ENCODE peak calls at places on chromosomes 7 and 10, in five cellular contexts. A is heart right ventricle, U is PC-3, Z is aorta, B is HepG2. V is an unnamed sample.

GRCh38 chr10:50567384-50567783 is 56.4 kb downstream of the SGMS1 start:
- ATAC-seq in A (no peak), U (no peak), Z (no peak), B (no peak), V (no peak)

GRCh38 chr7:35707422-35707821 is 12.5 kb upstream of the HERPUD2 start:
- ATAC-seq in A (no peak), U (peak), Z (no peak), B (no peak), V (no peak)

GRCh38 chr7:43234968-43235367 is 122.5 kb downstream of the HECW1 start:
- ATAC-seq in A (no peak), U (no peak), Z (no peak), B (no peak), V (no peak)

GRCh38 chr7:124191713-124192112 is 158.8 kb upstream of the TMEM229A start:
- ATAC-seq in A (peak), U (no peak), Z (no peak), B (no peak), V (no peak)

GRCh38 chr7:40194743-40195142 is 59.9 kb downstream of the SUGCT start:
- ATAC-seq in A (no peak), U (no peak), Z (no peak), B (no peak), V (peak)

GRCh38 chr10:92074126-92074887 is 150.7 kb downstream of the BTAF1 start:
- ATAC-seq in A (no peak), U (peak), Z (no peak), B (no peak), V (no peak)

GRCh38 chr7:157910446-157910845 is 573.6 kb downstream of the DNAJB6 start:
- ATAC-seq in A (no peak), U (no peak), Z (no peak), B (no peak), V (no peak)

GRCh38 chr10:3140280-3140679 is 32.3 kb downstream of the PITRM1 start:
- ATAC-seq in A (no peak), U (no peak), Z (peak), B (no peak), V (peak)

GRCh38 chr10:1847361-1847760 is 110.0 kb upstream of the ADARB2 start:
- ATAC-seq in A (no peak), U (no peak), Z (no peak), B (no peak), V (no peak)

GRCh38 chr10:15461353-15462108 is 90.4 kb upstream of the FAM171A1 start:
- ATAC-seq in A (peak), U (peak), Z (peak), B (peak), V (peak)

GRCh38 chr7:143443153-143443552 is at the start of gene TAS2R60:
- ATAC-seq in A (no peak), U (no peak), Z (no peak), B (no peak), V (no peak)

GRCh38 chr7:115229401-115230083 is 307.6 kb downstream of the MDFIC start:
- ATAC-seq in A (no peak), U (no peak), Z (no peak), B (no peak), V (no peak)

GRCh38 chr10:114024876-114025609 is 18.6 kb upstream of the ADRB1 start:
- ATAC-seq in A (no peak), U (no peak), Z (no peak), B (no peak), V (no peak)

GRCh38 chr7:64947252-64948000 is 43.4 kb downstream of the ZNF117 start:
- ATAC-seq in A (peak), U (peak), Z (peak), B (peak), V (peak)

GRCh38 chr7:142301923-142302550 is 44.2 kb upstream of the PRSS58 start:
- ATAC-seq in A (no peak), U (peak), Z (no peak), B (no peak), V (no peak)

GRCh38 chr7:47596502-47597202 is 14.7 kb upstream of the TNS3 start:
- ATAC-seq in A (no peak), U (no peak), Z (peak), B (peak), V (peak)

GRCh38 chr7:138478499-138478908 is 18.4 kb downstream of the TRIM24 start:
- ATAC-seq in A (no peak), U (no peak), Z (no peak), B (no peak), V (no peak)

GRCh38 chr10:45586028-45586824 is 86.3 kb downstream of the ZFAND4 start:
- ATAC-seq in A (no peak), U (no peak), Z (no peak), B (no peak), V (no peak)

GRCh38 chr10:122550983-122551382 is 9.6 kb upstream of the DMBT1 start:
- ATAC-seq in A (peak), U (no peak), Z (no peak), B (no peak), V (no peak)

GRCh38 chr10:130924138-130924819 is 387.2 kb downstream of the TCERG1L start:
- ATAC-seq in A (no peak), U (no peak), Z (no peak), B (no peak), V (no peak)

GRCh38 chr7:130223646-130224045 is 16.0 kb downstream of the SSMEM1 start:
- ATAC-seq in A (no peak), U (no peak), Z (no peak), B (no peak), V (no peak)

GRCh38 chr10:69742928-69743602 is 58.6 kb upstream of the COL13A1 start:
- ATAC-seq in A (peak), U (peak), Z (no peak), B (peak), V (no peak)

GRCh38 chr7:134514663-134515062 is 12.7 kb upstream of the AKR1B10 start:
- ATAC-seq in A (peak), U (peak), Z (peak), B (peak), V (peak)

GRCh38 chr7:73904219-73905136 is 43.5 kb downstream of the TMEM270 start:
- ATAC-seq in A (no peak), U (peak), Z (peak), B (no peak), V (no peak)

GRCh38 chr10:89563861-89564478 is 28.6 kb upstream of the SLC16A12 start:
- ATAC-seq in A (peak), U (peak), Z (no peak), B (peak), V (no peak)

GRCh38 chr10:52066383-52066782 is 247.7 kb upstream of the DKK1 start:
- ATAC-seq in A (no peak), U (peak), Z (no peak), B (peak), V (no peak)

GRCh38 chr10:62047960-62048383 is 146.5 kb downstream of the ARID5B start:
- ATAC-seq in A (no peak), U (no peak), Z (peak), B (no peak), V (no peak)

GRCh38 chr10:62047240-62047897 is 145.9 kb downstream of the ARID5B start:
- ATAC-seq in A (no peak), U (no peak), Z (no peak), B (no peak), V (no peak)

GRCh38 chr10:62048919-62049636 is 147.6 kb downstream of the ARID5B start:
- ATAC-seq in A (peak), U (peak), Z (peak), B (peak), V (peak)

GRCh38 chr10:62049815-62050626 is 148.5 kb downstream of the ARID5B start:
- ATAC-seq in A (peak), U (peak), Z (no peak), B (no peak), V (no peak)

DNA sequence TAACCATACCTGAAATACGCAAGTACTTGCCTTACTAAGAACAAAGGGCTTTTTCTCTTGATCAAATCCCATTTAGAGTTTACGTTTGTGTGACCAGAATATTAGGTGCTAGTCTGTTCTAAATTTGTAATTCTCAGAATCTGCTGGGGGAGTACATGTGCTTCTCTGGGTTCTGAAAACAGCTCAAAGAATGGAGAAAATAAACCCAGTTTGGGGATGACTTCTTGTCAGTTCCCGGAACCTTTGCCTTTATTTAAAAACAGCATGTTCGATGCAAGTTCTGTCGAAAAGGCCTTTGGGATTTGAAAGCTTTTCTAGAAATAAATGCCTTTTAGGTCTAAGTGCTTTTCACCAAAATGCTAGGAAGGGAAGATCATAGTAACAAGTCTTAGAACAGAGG is 147.0 kb downstream of the ARID5B start:
- ATAC-seq in A (peak), U (no peak), Z (peak), B (no peak), V (no peak)
- H3K4me3 ChIP-seq in A (peak), U (peak), Z (no peak), B (peak), V (peak)

GRCh38 chr10:101905241-101905640 is 61.6 kb upstream of the KCNIP2 start:
- ATAC-seq in A (no peak), U (no peak), Z (no peak), B (no peak), V (no peak)
- H3K4me3 ChIP-seq in A (no peak), U (no peak), Z (no peak), B (no peak), V (no peak)

DNA sequence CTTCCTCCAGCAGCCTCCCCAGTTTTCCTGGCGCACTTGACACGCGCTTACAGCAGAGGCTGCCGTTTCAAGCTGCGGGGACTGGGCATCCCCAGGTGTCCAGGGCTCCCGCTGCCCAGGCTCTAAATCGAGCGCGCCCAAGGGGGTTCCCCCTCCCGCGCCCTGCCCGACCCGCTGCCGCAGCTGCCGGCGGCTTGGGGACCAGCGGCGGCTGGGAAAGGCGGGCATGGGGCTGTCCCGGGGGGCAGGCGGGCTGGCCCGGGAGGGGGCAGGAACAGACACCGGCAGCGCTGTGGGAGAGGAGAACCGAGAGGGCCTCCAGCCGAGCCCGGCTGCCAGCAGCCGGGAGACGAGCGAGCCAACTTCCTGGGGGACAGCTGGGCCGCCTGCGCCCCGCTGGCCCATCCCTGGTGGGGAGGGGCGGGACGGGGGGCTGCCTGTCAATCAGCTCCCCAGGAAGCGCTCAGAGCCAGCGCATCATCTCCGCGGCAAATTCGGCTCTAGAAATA is 14.9 kb downstream of the GRID2IP start:
- ATAC-seq in A (no peak), U (no peak), Z (no peak), B (peak), V (no peak)
- H3K4me3 ChIP-seq in A (peak), U (no peak), Z (no peak), B (peak), V (peak)

DNA sequence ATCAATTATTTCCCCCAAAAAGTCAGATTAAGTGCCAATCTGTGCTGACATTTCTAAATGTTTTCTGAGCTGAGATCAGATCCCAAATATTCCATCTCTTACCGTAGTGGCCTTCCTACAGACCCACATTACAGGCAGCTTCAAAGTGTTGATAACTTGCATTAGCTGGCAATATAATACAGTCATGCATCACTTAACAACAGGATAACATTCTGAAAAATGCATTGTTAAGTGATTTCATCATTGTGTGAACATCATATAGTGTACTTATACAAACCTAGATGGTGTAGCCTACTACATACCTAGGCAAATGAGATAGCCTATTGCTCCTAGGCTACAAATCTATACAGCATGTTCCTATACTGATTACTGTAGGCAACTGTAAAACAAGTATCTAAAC is 22.4 kb downstream of the SLC25A13 start:
- ATAC-seq in A (no peak), U (no peak), Z (no peak), B (no peak), V (no peak)
- H3K4me3 ChIP-seq in A (no peak), U (no peak), Z (no peak), B (no peak), V (no peak)

GRCh38 chr10:117134084-117135025 is 3.7 kb downstream of the VAX1 start:
- ATAC-seq in A (no peak), U (no peak), Z (no peak), B (no peak), V (no peak)
- H3K4me3 ChIP-seq in A (peak), U (no peak), Z (no peak), B (no peak), V (no peak)